ENCODE peak calls at places on chromosomes 7 and 10, in six cellular contexts. One of them, this sample, is unnamed.

GRCh38 chr7:76044375-76044774 is 3.4 kb downstream of the STYXL1 start:
- DNase-seq in LoVo: no peak
- DNase-seq in left colon: no peak
- DNase-seq in HFFc6: no peak
- DNase-seq in AG09309: no peak
- DNase-seq in NCI-H226: no peak
- DNase-seq in this sample: no peak

GRCh38 chr10:71538608-71539260 is 142.0 kb downstream of the CDH23 start:
- DNase-seq in NCI-H226: no peak
- DNase-seq in LoVo: no peak
- DNase-seq in HFFc6: no peak
- DNase-seq in AG09309: no peak
- DNase-seq in left colon: no peak
- DNase-seq in this sample: no peak

GRCh38 chr7:30353932-30354607 is 69.7 kb downstream of the ZNRF2 start:
- DNase-seq in AG09309: no peak
- DNase-seq in NCI-H226: no peak
- DNase-seq in HFFc6: no peak
- DNase-seq in LoVo: no peak
- DNase-seq in left colon: no peak
- DNase-seq in this sample: no peak

GRCh38 chr7:47301078-47301477 is 280.8 kb downstream of the TNS3 start:
- DNase-seq in AG09309: no peak
- DNase-seq in LoVo: no peak
- DNase-seq in HFFc6: no peak
- DNase-seq in left colon: no peak
- DNase-seq in NCI-H226: no peak
- DNase-seq in this sample: no peak

GRCh38 chr7:35253680-35254495 is at the start of gene TBX20:
- DNase-seq in AG09309: no peak
- DNase-seq in left colon: peak; percentile 48
- DNase-seq in LoVo: no peak
- DNase-seq in NCI-H226: no peak
- DNase-seq in HFFc6: no peak
- DNase-seq in this sample: no peak

GRCh38 chr7:81469299-81470083 is 300.4 kb downstream of the HGF start:
- DNase-seq in LoVo: no peak
- DNase-seq in left colon: no peak
- DNase-seq in AG09309: no peak
- DNase-seq in NCI-H226: no peak
- DNase-seq in HFFc6: no peak
- DNase-seq in this sample: no peak

GRCh38 chr10:122657255-122657654 is 42.4 kb downstream of the C10orf120 start:
- DNase-seq in NCI-H226: no peak
- DNase-seq in AG09309: no peak
- DNase-seq in HFFc6: no peak
- DNase-seq in LoVo: no peak
- DNase-seq in left colon: no peak
- DNase-seq in this sample: no peak

GRCh38 chr7:69864283-69864682 is 266.0 kb downstream of the AUTS2 start:
- DNase-seq in HFFc6: no peak
- DNase-seq in AG09309: no peak
- DNase-seq in LoVo: no peak
- DNase-seq in left colon: no peak
- DNase-seq in NCI-H226: no peak
- DNase-seq in this sample: no peak

GRCh38 chr10:125399289-125399688 is 238.9 kb upstream of the CTBP2 start:
- DNase-seq in LoVo: no peak
- DNase-seq in HFFc6: no peak
- DNase-seq in NCI-H226: no peak
- DNase-seq in left colon: no peak
- DNase-seq in AG09309: no peak
- DNase-seq in this sample: no peak

GRCh38 chr10:111093741-111094380 is 17.0 kb downstream of the ADRA2A start:
- DNase-seq in LoVo: no peak
- DNase-seq in AG09309: no peak
- DNase-seq in HFFc6: peak; percentile 54
- DNase-seq in left colon: no peak
- DNase-seq in NCI-H226: peak; percentile 36
- DNase-seq in this sample: no peak

GRCh38 chr10:14190702-14191101 is 140.0 kb downstream of the FRMD4A start:
- DNase-seq in LoVo: no peak
- DNase-seq in AG09309: no peak
- DNase-seq in NCI-H226: no peak
- DNase-seq in HFFc6: no peak
- DNase-seq in left colon: no peak
- DNase-seq in this sample: no peak

GRCh38 chr10:104521901-104522827 is 118.9 kb upstream of the SORCS3 start:
- DNase-seq in HFFc6: no peak
- DNase-seq in AG09309: no peak
- DNase-seq in left colon: no peak
- DNase-seq in LoVo: no peak
- DNase-seq in NCI-H226: no peak
- DNase-seq in this sample: no peak

GRCh38 chr10:60237977-60238376 is 151.7 kb downstream of the ANK3 start:
- DNase-seq in HFFc6: no peak
- DNase-seq in LoVo: no peak
- DNase-seq in left colon: no peak
- DNase-seq in NCI-H226: no peak
- DNase-seq in AG09309: peak; percentile 13
- DNase-seq in this sample: no peak

GRCh38 chr10:16944081-16944922 is 127.1 kb upstream of the RSU1 start:
- DNase-seq in LoVo: no peak
- DNase-seq in left colon: no peak
- DNase-seq in AG09309: peak; percentile 77
- DNase-seq in HFFc6: peak; percentile 64
- DNase-seq in NCI-H226: no peak
- DNase-seq in this sample: no peak

GRCh38 chr10:77160679-77161078 is 476.9 kb downstream of the KCNMA1 start:
- DNase-seq in LoVo: peak; percentile 58
- DNase-seq in NCI-H226: peak; percentile 83
- DNase-seq in HFFc6: peak; percentile 95
- DNase-seq in left colon: no peak
- DNase-seq in AG09309: peak; percentile 65
- DNase-seq in this sample: no peak

GRCh38 chr10:97042716-97043562 is 142.8 kb downstream of the SLIT1 start:
- DNase-seq in HFFc6: no peak
- DNase-seq in left colon: no peak
- DNase-seq in NCI-H226: no peak
- DNase-seq in LoVo: no peak
- DNase-seq in AG09309: no peak
- DNase-seq in this sample: no peak

This sample was measured in effector memory CD8-positive, alpha-beta T cell.